ENCODE peak calls at places on chromosomes 3 and 15, in ten cellular contexts. One of them, this sample, is unnamed.

GRCh38 chr15:40082195-40082868 is 26.3 kb downstream of the BMF start:
- DNase-seq in A673: no peak
- DNase-seq in mucosa of descending colon: peak; percentile 74
- DNase-seq in transverse colon: peak; percentile 74
- DNase-seq in tibial nerve: no peak
- DNase-seq in neural progenitor cell: no peak
- DNase-seq in cardiac muscle cell: no peak
- DNase-seq in aorta: no peak
- DNase-seq in right lobe of liver: no peak
- DNase-seq in astrocyte: no peak
- DNase-seq in this sample: no peak

GRCh38 chr3:177781686-177782161 is 584.4 kb upstream of the TBL1XR1 start:
- DNase-seq in right lobe of liver: no peak
- DNase-seq in aorta: peak; percentile 54
- DNase-seq in astrocyte: peak; percentile 40
- DNase-seq in transverse colon: peak; percentile 19
- DNase-seq in cardiac muscle cell: peak; percentile 91
- DNase-seq in A673: peak; percentile 30
- DNase-seq in mucosa of descending colon: no peak
- DNase-seq in neural progenitor cell: no peak
- DNase-seq in tibial nerve: peak; percentile 79
- DNase-seq in this sample: no peak

GRCh38 chr15:77057650-77058049 is 13.3 kb downstream of the TSPAN3 start:
- DNase-seq in aorta: no peak
- DNase-seq in mucosa of descending colon: no peak
- DNase-seq in astrocyte: peak; percentile 30
- DNase-seq in cardiac muscle cell: no peak
- DNase-seq in A673: no peak
- DNase-seq in right lobe of liver: no peak
- DNase-seq in tibial nerve: no peak
- DNase-seq in transverse colon: no peak
- DNase-seq in neural progenitor cell: no peak
- DNase-seq in this sample: no peak

GRCh38 chr15:64019764-64020163 is 26.5 kb downstream of the DAPK2 start:
- DNase-seq in tibial nerve: no peak
- DNase-seq in astrocyte: no peak
- DNase-seq in right lobe of liver: peak; percentile 55
- DNase-seq in transverse colon: peak; percentile 68
- DNase-seq in cardiac muscle cell: no peak
- DNase-seq in mucosa of descending colon: no peak
- DNase-seq in A673: no peak
- DNase-seq in neural progenitor cell: no peak
- DNase-seq in aorta: no peak
- DNase-seq in this sample: no peak

GRCh38 chr3:196942915-196943277 is 568 bp upstream of the NCBP2 start:
- DNase-seq in cardiac muscle cell: peak; percentile 51
- DNase-seq in A673: peak; percentile 17
- DNase-seq in tibial nerve: no peak
- DNase-seq in aorta: no peak
- DNase-seq in neural progenitor cell: no peak
- DNase-seq in mucosa of descending colon: peak; percentile 68
- DNase-seq in right lobe of liver: peak; percentile 36
- DNase-seq in astrocyte: peak; percentile 22
- DNase-seq in transverse colon: peak; percentile 50
- DNase-seq in this sample: no peak

GRCh38 chr3:62387251-62387650 is 13.9 kb upstream of the FEZF2 start:
- DNase-seq in mucosa of descending colon: no peak
- DNase-seq in cardiac muscle cell: no peak
- DNase-seq in astrocyte: no peak
- DNase-seq in tibial nerve: no peak
- DNase-seq in neural progenitor cell: no peak
- DNase-seq in transverse colon: no peak
- DNase-seq in right lobe of liver: no peak
- DNase-seq in aorta: no peak
- DNase-seq in A673: no peak
- DNase-seq in this sample: no peak

GRCh38 chr3:141243295-141243707 is 11.7 kb downstream of the PXYLP1 start:
- DNase-seq in A673: peak; percentile 84
- DNase-seq in right lobe of liver: no peak
- DNase-seq in cardiac muscle cell: peak; percentile 55
- DNase-seq in aorta: no peak
- DNase-seq in tibial nerve: no peak
- DNase-seq in mucosa of descending colon: no peak
- DNase-seq in neural progenitor cell: no peak
- DNase-seq in transverse colon: no peak
- DNase-seq in astrocyte: peak; percentile 60
- DNase-seq in this sample: no peak

GRCh38 chr3:135147657-135148056 is 352.6 kb downstream of the EPHB1 start:
- DNase-seq in aorta: no peak
- DNase-seq in right lobe of liver: peak; percentile 50
- DNase-seq in cardiac muscle cell: no peak
- DNase-seq in A673: no peak
- DNase-seq in astrocyte: no peak
- DNase-seq in transverse colon: no peak
- DNase-seq in tibial nerve: no peak
- DNase-seq in mucosa of descending colon: no peak
- DNase-seq in neural progenitor cell: no peak
- DNase-seq in this sample: no peak

GRCh38 chr3:32910954-32911353 is 40.5 kb upstream of the CCR4 start:
- DNase-seq in transverse colon: no peak
- DNase-seq in mucosa of descending colon: no peak
- DNase-seq in astrocyte: no peak
- DNase-seq in A673: no peak
- DNase-seq in tibial nerve: no peak
- DNase-seq in aorta: no peak
- DNase-seq in right lobe of liver: no peak
- DNase-seq in cardiac muscle cell: peak; percentile 14
- DNase-seq in neural progenitor cell: no peak
- DNase-seq in this sample: no peak

GRCh38 chr3:72597756-72598195 is 250.5 kb downstream of the SHQ1 start:
- DNase-seq in transverse colon: no peak
- DNase-seq in mucosa of descending colon: no peak
- DNase-seq in right lobe of liver: no peak
- DNase-seq in A673: peak; percentile 38
- DNase-seq in astrocyte: peak; percentile 20
- DNase-seq in cardiac muscle cell: peak; percentile 14
- DNase-seq in tibial nerve: no peak
- DNase-seq in aorta: no peak
- DNase-seq in neural progenitor cell: peak; percentile 56
- DNase-seq in this sample: no peak

GRCh38 chr3:71581451-71581980 is 2.0 kb downstream of the FOXP1 start:
- DNase-seq in right lobe of liver: peak; percentile 48
- DNase-seq in transverse colon: peak; percentile 40
- DNase-seq in neural progenitor cell: peak; percentile 65
- DNase-seq in aorta: peak; percentile 70
- DNase-seq in tibial nerve: peak; percentile 19
- DNase-seq in astrocyte: no peak
- DNase-seq in mucosa of descending colon: peak; percentile 67
- DNase-seq in A673: no peak
- DNase-seq in cardiac muscle cell: peak; percentile 55
- DNase-seq in this sample: peak; percentile 38

GRCh38 chr3:122918576-122919290 is 108.8 kb downstream of the SEMA5B start:
- DNase-seq in astrocyte: peak; percentile 9
- DNase-seq in transverse colon: no peak
- DNase-seq in neural progenitor cell: peak; percentile 25
- DNase-seq in cardiac muscle cell: peak; percentile 35
- DNase-seq in right lobe of liver: no peak
- DNase-seq in tibial nerve: no peak
- DNase-seq in mucosa of descending colon: no peak
- DNase-seq in aorta: no peak
- DNase-seq in A673: no peak
- DNase-seq in this sample: no peak

GRCh38 chr3:122915300-122916055 is 112.1 kb downstream of the SEMA5B start:
- DNase-seq in cardiac muscle cell: no peak
- DNase-seq in transverse colon: no peak
- DNase-seq in neural progenitor cell: no peak
- DNase-seq in A673: no peak
- DNase-seq in right lobe of liver: no peak
- DNase-seq in astrocyte: no peak
- DNase-seq in mucosa of descending colon: no peak
- DNase-seq in tibial nerve: no peak
- DNase-seq in aorta: no peak
- DNase-seq in this sample: no peak

GRCh38 chr3:122916084-122916483 is 111.5 kb downstream of the SEMA5B start:
- DNase-seq in neural progenitor cell: no peak
- DNase-seq in tibial nerve: no peak
- DNase-seq in right lobe of liver: no peak
- DNase-seq in transverse colon: no peak
- DNase-seq in aorta: no peak
- DNase-seq in mucosa of descending colon: no peak
- DNase-seq in astrocyte: no peak
- DNase-seq in cardiac muscle cell: no peak
- DNase-seq in A673: no peak
- DNase-seq in this sample: no peak

GRCh38 chr3:122919291-122919610 is 108.3 kb downstream of the SEMA5B start:
- DNase-seq in right lobe of liver: no peak
- DNase-seq in mucosa of descending colon: no peak
- DNase-seq in A673: no peak
- DNase-seq in transverse colon: no peak
- DNase-seq in cardiac muscle cell: no peak
- DNase-seq in astrocyte: no peak
- DNase-seq in neural progenitor cell: no peak
- DNase-seq in aorta: no peak
- DNase-seq in tibial nerve: no peak
- DNase-seq in this sample: no peak

DNA sequence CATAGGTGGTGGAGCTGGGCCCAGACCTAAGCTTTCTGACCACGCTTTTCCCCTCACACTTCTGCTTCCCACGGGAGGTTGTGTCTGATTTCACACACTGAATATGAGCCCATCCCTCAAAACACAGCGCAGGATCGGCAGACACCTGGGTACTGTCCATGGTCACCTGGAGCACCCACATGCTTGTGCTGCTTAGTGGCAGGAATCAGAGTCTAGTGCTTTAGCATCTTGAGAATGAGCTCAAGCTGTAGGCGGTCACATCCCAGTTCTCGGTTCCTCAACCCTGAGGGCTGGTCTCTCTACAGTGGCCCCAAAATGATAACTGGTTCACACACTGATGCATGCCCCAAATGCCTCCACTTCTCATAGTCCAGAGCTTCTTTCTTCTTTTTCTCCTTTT is 111.0 kb downstream of the SEMA5B start:
- DNase-seq in aorta: no peak
- DNase-seq in neural progenitor cell: no peak
- DNase-seq in cardiac muscle cell: no peak
- DNase-seq in A673: no peak
- DNase-seq in astrocyte: no peak
- DNase-seq in mucosa of descending colon: no peak
- DNase-seq in transverse colon: no peak
- DNase-seq in right lobe of liver: no peak
- DNase-seq in tibial nerve: no peak
- DNase-seq in this sample: no peak
- H3K36me3 ChIP-seq in aorta: no peaks in the 10 kb centered on the region
- H3K36me3 ChIP-seq in neural progenitor cell: no peaks in the 10 kb centered on the region
- H3K36me3 ChIP-seq in cardiac muscle cell: no peaks in the 10 kb centered on the region
- H3K36me3 ChIP-seq in A673: no peaks in the 10 kb centered on the region
- H3K36me3 ChIP-seq in astrocyte: no peaks in the 10 kb centered on the region
- H3K36me3 ChIP-seq in mucosa of descending colon: no peaks in the 10 kb centered on the region
- H3K36me3 ChIP-seq in transverse colon: no peaks in the 10 kb centered on the region
- H3K36me3 ChIP-seq in right lobe of liver: no peaks in the 10 kb centered on the region
- H3K36me3 ChIP-seq in tibial nerve: no peaks in the 10 kb centered on the region
- H3K36me3 ChIP-seq in this sample: no peaks in the 10 kb centered on the region

GRCh38 chr3:39144095-39144747 is 9.2 kb downstream of the CSRNP1 start:
- DNase-seq in transverse colon: no peak
- DNase-seq in tibial nerve: no peak
- DNase-seq in astrocyte: no peak
- DNase-seq in mucosa of descending colon: no peak
- DNase-seq in neural progenitor cell: no peak
- DNase-seq in A673: no peak
- DNase-seq in right lobe of liver: no peak
- DNase-seq in cardiac muscle cell: no peak
- DNase-seq in aorta: no peak
- DNase-seq in this sample: no peak
- H3K4me1 ChIP-seq in transverse colon: peaks cover 76% of the 10 kb centered on the region
- H3K4me1 ChIP-seq in tibial nerve: peaks cover 47% of the 10 kb centered on the region
- H3K4me1 ChIP-seq in astrocyte: peaks cover 47% of the 10 kb centered on the region
- H3K4me1 ChIP-seq in mucosa of descending colon: peaks cover 66% of the 10 kb centered on the region
- H3K4me1 ChIP-seq in neural progenitor cell: no peaks in the 10 kb centered on the region
- H3K4me1 ChIP-seq in A673: peaks cover 25% of the 10 kb centered on the region
- H3K4me1 ChIP-seq in right lobe of liver: peaks cover 51% of the 10 kb centered on the region
- H3K4me1 ChIP-seq in cardiac muscle cell: peaks cover 30% of the 10 kb centered on the region
- H3K4me1 ChIP-seq in aorta: peaks cover 4% of the 10 kb centered on the region
- H3K4me1 ChIP-seq in this sample: peaks cover 38% of the 10 kb centered on the region

DNA sequence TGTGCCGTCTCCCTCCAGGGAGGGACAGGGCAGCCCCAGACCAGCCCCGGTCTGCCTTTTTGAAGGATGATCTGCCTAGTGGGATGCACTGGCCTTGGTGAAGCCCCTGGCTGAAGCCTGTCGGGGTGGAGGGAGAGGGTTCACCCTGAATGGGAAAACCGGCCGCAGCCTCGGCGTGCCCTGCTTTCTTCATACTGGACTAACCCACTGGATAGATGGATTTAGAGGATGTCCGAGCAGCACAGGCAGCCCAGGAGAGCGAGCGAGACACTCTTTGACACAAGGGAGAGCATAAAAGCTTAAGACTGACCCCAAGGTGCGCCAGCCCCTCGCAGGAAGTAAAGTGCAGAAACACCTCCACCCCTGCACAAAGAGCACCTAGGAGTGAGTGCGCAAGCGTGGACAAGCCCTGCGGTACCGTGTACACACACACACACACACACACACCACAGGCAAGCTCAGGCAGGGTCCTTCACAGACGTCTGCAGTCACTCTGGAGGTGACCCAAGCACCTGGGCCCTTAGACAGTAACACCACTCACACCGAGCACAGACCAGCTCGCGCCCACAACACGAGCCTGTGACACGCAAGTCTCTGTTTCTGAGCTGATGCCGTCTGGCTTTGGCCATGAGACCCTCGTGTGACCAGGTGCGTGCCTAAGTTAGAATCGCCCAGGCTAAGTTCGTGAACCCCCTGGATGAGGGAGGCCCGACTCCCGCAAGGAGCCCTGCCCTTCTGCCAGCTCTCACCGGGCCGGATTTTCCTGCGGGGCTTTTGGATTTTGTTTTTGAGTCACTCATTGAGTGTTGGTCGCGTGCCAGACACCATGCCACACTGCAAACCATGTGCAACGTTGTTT is 11.3 kb downstream of the SEMA4B start:
- DNase-seq in cardiac muscle cell: no peak
- DNase-seq in aorta: peak; percentile 49
- DNase-seq in A673: peak; percentile 38
- DNase-seq in astrocyte: no peak
- DNase-seq in tibial nerve: no peak
- DNase-seq in neural progenitor cell: no peak
- DNase-seq in right lobe of liver: no peak
- DNase-seq in mucosa of descending colon: peak; percentile 59
- DNase-seq in transverse colon: peak; percentile 34
- DNase-seq in this sample: no peak
- H3K36me3 ChIP-seq in cardiac muscle cell: no peaks in the 10 kb centered on the region
- H3K36me3 ChIP-seq in aorta: no peaks in the 10 kb centered on the region
- H3K36me3 ChIP-seq in A673: no peaks in the 10 kb centered on the region
- H3K36me3 ChIP-seq in astrocyte: no peaks in the 10 kb centered on the region
- H3K36me3 ChIP-seq in tibial nerve: peaks cover 24% of the 10 kb centered on the region
- H3K36me3 ChIP-seq in neural progenitor cell: no peaks in the 10 kb centered on the region
- H3K36me3 ChIP-seq in right lobe of liver: peaks cover 2% of the 10 kb centered on the region
- H3K36me3 ChIP-seq in mucosa of descending colon: no peaks in the 10 kb centered on the region
- H3K36me3 ChIP-seq in transverse colon: no peaks in the 10 kb centered on the region
- H3K36me3 ChIP-seq in this sample: no peaks in the 10 kb centered on the region

DNA sequence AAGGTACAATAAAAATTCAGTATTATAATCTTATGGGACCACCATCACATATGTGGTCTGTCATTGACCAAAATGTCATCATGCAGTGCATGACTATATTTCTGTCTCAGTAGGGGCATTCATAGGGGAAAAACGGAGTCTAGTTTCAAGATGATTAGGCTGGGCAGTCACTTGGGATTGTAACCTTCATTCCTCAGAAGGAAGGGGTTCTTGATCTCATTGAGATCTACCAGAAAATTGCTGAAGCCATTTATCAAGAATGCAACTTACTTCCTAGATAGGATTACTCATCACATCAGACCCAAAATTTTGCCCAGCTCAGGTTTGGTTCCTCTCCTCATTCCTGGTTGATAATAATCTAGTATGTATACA is 37.3 kb downstream of the BTD start:
- DNase-seq in transverse colon: no peak
- DNase-seq in aorta: no peak
- DNase-seq in mucosa of descending colon: no peak
- DNase-seq in neural progenitor cell: no peak
- DNase-seq in astrocyte: peak; percentile 49
- DNase-seq in right lobe of liver: no peak
- DNase-seq in cardiac muscle cell: no peak
- DNase-seq in tibial nerve: no peak
- DNase-seq in A673: no peak
- DNase-seq in this sample: no peak
- H3K4me1 ChIP-seq in transverse colon: peaks cover 15% of the 10 kb centered on the region
- H3K4me1 ChIP-seq in aorta: peaks cover 5% of the 10 kb centered on the region
- H3K4me1 ChIP-seq in mucosa of descending colon: no peaks in the 10 kb centered on the region
- H3K4me1 ChIP-seq in neural progenitor cell: no peaks in the 10 kb centered on the region
- H3K4me1 ChIP-seq in astrocyte: peaks cover 47% of the 10 kb centered on the region
- H3K4me1 ChIP-seq in right lobe of liver: peaks cover 9% of the 10 kb centered on the region
- H3K4me1 ChIP-seq in cardiac muscle cell: no peaks in the 10 kb centered on the region
- H3K4me1 ChIP-seq in tibial nerve: peaks cover 17% of the 10 kb centered on the region
- H3K4me1 ChIP-seq in A673: peaks cover 23% of the 10 kb centered on the region
- H3K4me1 ChIP-seq in this sample: no peaks in the 10 kb centered on the region

This sample was measured in Caco-2.